ENCODE peak calls at places on chromosomes 12 and 14, in eight cellular contexts. K is cardiac muscle cell; S is GM23338; N is pancreas; E is RWPE1; I is brain microvascular endothelial cell; J is testis; C is CD4-positive, alpha-beta memory T cell. W is an unnamed sample.

GRCh38 chr14:74425525-74426201 is 347 bp downstream of the SYNDIG1L start:
- DNase-seq in K (peak; percentile 18), S (peak; percentile 80), N (peak; percentile 84), E (peak; percentile 70), I (no peak), J (peak; percentile 43), C (no peak), W (peak; percentile 55)

GRCh38 chr14:29741909-29742401 is 185.7 kb downstream of the PRKD1 start:
- DNase-seq in K (peak; percentile 81), S (no peak), N (no peak), E (no peak), I (no peak), J (peak; percentile 64), C (no peak), W (peak; percentile 46)

GRCh38 chr12:99767809-99768208 is 120.3 kb downstream of the GARIN6 start:
- DNase-seq in K (peak; percentile 40), S (peak; percentile 53), N (no peak), E (peak; percentile 5), I (no peak), J (no peak), C (no peak), W (peak; percentile 56)

GRCh38 chr12:100576311-100577036 is 3.0 kb downstream of the GAS2L3 start:
- DNase-seq in K (peak; percentile 83), S (no peak), N (no peak), E (peak; percentile 69), I (peak; percentile 78), J (no peak), C (no peak), W (peak; percentile 92)

GRCh38 chr12:119988788-119989618 is at the start of gene BICDL1:
- DNase-seq in K (peak; percentile 30), S (peak; percentile 99), N (peak; percentile 94), E (peak; percentile 96), I (no peak), J (peak; percentile 97), C (peak; percentile 98), W (peak; percentile 67)

GRCh38 chr12:115870021-115870420 is 407.5 kb downstream of the MED13L start:
- DNase-seq in K (no peak), S (no peak), N (no peak), E (no peak), I (no peak), J (no peak), C (no peak), W (no peak)

GRCh38 chr14:91396959-91397815 is 20.4 kb downstream of the CCDC88C start:
- DNase-seq in K (no peak), S (peak; percentile 72), N (peak; percentile 73), E (no peak), I (no peak), J (no peak), C (peak; percentile 85), W (no peak)

GRCh38 chr14:63982156-63982555 is 129.4 kb downstream of the SYNE2 start:
- DNase-seq in K (no peak), S (no peak), N (no peak), E (no peak), I (no peak), J (no peak), C (no peak), W (no peak)

GRCh38 chr14:89417111-89417468 is at the start of gene FOXN3:
- DNase-seq in K (peak; percentile 95), S (peak; percentile 91), N (peak; percentile 92), E (peak; percentile 77), I (peak; percentile 81), J (peak; percentile 92), C (peak; percentile 93), W (peak; percentile 94)

GRCh38 chr12:15526033-15526432 is 203.7 kb downstream of the PTPRO start:
- DNase-seq in K (no peak), S (peak; percentile 17), N (no peak), E (no peak), I (no peak), J (no peak), C (no peak), W (no peak)

GRCh38 chr12:40946612-40947194 is 241.4 kb upstream of the PDZRN4 start:
- DNase-seq in K (peak; percentile 58), S (peak; percentile 56), N (no peak), E (peak; percentile 24), I (no peak), J (no peak), C (no peak), W (peak; percentile 58)

GRCh38 chr14:65206448-65207096 is 104.3 kb upstream of the MAX start:
- DNase-seq in K (no peak), S (no peak), N (no peak), E (peak; percentile 26), I (peak; percentile 35), J (no peak), C (no peak), W (peak; percentile 86)

GRCh38 chr12:111741235-111741812 is 25.4 kb upstream of the ALDH2 start:
- DNase-seq in K (peak; percentile 63), S (no peak), N (no peak), E (no peak), I (peak; percentile 41), J (peak; percentile 64), C (no peak), W (no peak)

GRCh38 chr12:115433014-115433634 is 749.1 kb upstream of the TBX3 start:
- DNase-seq in K (no peak), S (peak; percentile 54), N (no peak), E (no peak), I (no peak), J (no peak), C (no peak), W (no peak)

GRCh38 chr14:19918553-19919264 is 1.7 kb upstream of the OR4K5 start:
- DNase-seq in K (no peak), S (no peak), N (no peak), E (peak; percentile 10), I (no peak), J (no peak), C (no peak), W (no peak)

GRCh38 chr14:22226381-22226780 is 362.6 kb downstream of the DAD1 start:
- DNase-seq in K (no peak), S (peak; percentile 68), N (no peak), E (peak; percentile 30), I (peak; percentile 53), J (no peak), C (peak; percentile 40), W (peak; percentile 2)

GRCh38 chr12:3730111-3730510 is 22.8 kb downstream of the CRACR2A start:
- DNase-seq in K (no peak), S (no peak), N (no peak), E (no peak), I (no peak), J (no peak), C (no peak), W (no peak)

GRCh38 chr12:130728158-130729058 is 12.3 kb upstream of the RIMBP2 start:
- DNase-seq in K (no peak), S (no peak), N (no peak), E (no peak), I (no peak), J (no peak), C (no peak), W (no peak)

GRCh38 chr14:68495101-68495637 is 297.7 kb downstream of the ZFP36L1 start:
- DNase-seq in K (no peak), S (no peak), N (no peak), E (peak; percentile 69), I (no peak), J (no peak), C (no peak), W (peak; percentile 32)

GRCh38 chr14:75223664-75224154 is 47.3 kb upstream of the TMED10 start:
- DNase-seq in K (no peak), S (peak; percentile 56), N (no peak), E (no peak), I (no peak), J (peak; percentile 42), C (no peak), W (peak; percentile 10)

GRCh38 chr12:14845350-14845750 is 2.0 kb upstream of the ART4 start:
- DNase-seq in K (peak; percentile 80), S (peak; percentile 88), N (no peak), E (peak; percentile 65), I (peak; percentile 65), J (peak; percentile 63), C (no peak), W (peak; percentile 77)

GRCh38 chr14:52950898-52951729 is at the start of gene FERMT2:
- DNase-seq in K (peak; percentile 95), S (peak; percentile 95), N (peak; percentile 93), E (peak; percentile 71), I (peak; percentile 72), J (peak; percentile 90), C (peak; percentile 25), W (peak; percentile 92)

DNA sequence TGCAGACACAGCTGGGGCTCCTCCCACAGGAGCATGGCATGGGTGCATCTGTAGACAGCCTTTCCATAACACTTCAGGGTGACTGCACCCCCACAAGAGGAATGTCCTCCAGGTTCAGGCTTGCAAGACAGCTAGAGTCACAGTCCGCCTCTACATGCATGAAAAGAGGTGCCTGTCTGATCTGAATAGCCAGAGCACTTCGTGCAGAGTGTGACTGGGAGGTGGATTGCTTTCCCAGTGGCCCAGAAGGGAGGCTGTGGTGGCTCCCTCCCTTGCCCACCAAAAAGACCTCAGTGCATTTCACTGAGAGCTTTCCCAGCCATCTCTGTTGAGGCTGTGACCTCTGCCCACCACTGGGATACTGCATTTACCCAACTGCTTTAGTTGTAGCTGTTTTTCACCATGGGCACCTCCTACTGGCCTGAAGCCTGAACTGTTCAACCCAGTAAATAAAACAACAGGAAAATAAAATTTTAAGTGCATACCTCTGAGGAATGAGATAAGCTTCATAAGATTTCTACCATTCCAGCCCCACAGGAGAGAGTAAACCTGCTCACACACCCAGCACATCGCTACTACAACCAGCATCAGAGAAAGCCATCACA is 14.1 kb downstream of the CEP128 start:
- DNase-seq in K (no peak), S (peak; percentile 46), N (no peak), E (no peak), I (no peak), J (no peak), C (no peak), W (no peak)
- H3K27ac ChIP-seq in K (peak overlapping the region; percentile 91), S (no peak overlapping the region), N (no peak overlapping the region), E (no peak overlapping the region), I (no peak overlapping the region), J (no peak overlapping the region), C (no peak overlapping the region), W (no peak overlapping the region)

GRCh38 chr14:23609001-23609400 is 27.2 kb upstream of the DHRS2 start:
- DNase-seq in K (no peak), S (no peak), N (no peak), E (no peak), I (no peak), J (no peak), C (no peak), W (no peak)
- H3K27ac ChIP-seq in K (no peak overlapping the region), S (no peak overlapping the region), N (peak overlapping the region; percentile 86), E (no peak overlapping the region), I (no peak overlapping the region), J (no peak overlapping the region), C (no peak overlapping the region), W (no peak overlapping the region)

DNA sequence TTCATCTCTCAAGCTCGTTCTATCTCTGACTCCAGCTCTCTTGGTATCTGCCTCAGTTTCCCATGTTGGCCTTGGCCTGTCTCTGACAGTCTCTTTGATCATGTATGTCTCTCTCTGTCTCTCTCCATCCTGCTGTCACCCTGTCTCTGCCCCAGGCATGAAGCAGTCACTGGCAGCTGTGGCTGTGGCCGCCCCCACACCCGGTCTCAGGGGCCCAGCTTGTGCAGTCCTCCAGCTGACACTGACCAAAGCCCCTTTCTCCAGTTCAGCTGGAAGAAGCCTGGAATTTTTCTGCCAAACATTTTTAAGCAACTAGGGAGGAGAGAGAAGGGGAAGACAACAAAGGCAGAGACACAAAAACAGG is 14.5 kb downstream of the DTX1 start:
- DNase-seq in K (no peak), S (no peak), N (no peak), E (no peak), I (no peak), J (peak; percentile 23), C (no peak), W (no peak)
- H3K27ac ChIP-seq in K (no peak overlapping the region), S (no peak overlapping the region), N (peak overlapping the region; percentile 89), E (no peak overlapping the region), I (no peak overlapping the region), J (peak overlapping the region; percentile 80), C (no peak overlapping the region), W (no peak overlapping the region)

GRCh38 chr12:1217191-1217949 is 226.3 kb downstream of the ERC1 start:
- DNase-seq in K (peak; percentile 34), S (no peak), N (no peak), E (peak; percentile 54), I (peak; percentile 71), J (no peak), C (no peak), W (peak; percentile 86)
- H3K27ac ChIP-seq in K (peak overlapping the region; percentile 81), S (peak overlapping the region; percentile 55), N (peak overlapping the region; percentile 55), E (no peak overlapping the region), I (peak overlapping the region; percentile 50), J (peak overlapping the region; percentile 42), C (no peak overlapping the region), W (peak overlapping the region; percentile 60)